ENCODE peak calls at places on chromosome 3, in four cellular contexts. One of them, this sample, is unnamed.

GRCh38 chr3:114214542-114215341 is 22.6 kb downstream of the ZNF80 start:
- DNase-seq in neural progenitor cell: no peak
- DNase-seq in stomach: no peak
- DNase-seq in astrocyte: no peak
- DNase-seq in this sample: no peak

GRCh38 chr3:105255351-105255750 is 111.4 kb upstream of the ALCAM start:
- DNase-seq in astrocyte: peak; percentile 52
- DNase-seq in neural progenitor cell: no peak
- DNase-seq in stomach: no peak
- DNase-seq in this sample: no peak

GRCh38 chr3:9225268-9225667 is 24.2 kb downstream of the SRGAP3 start:
- DNase-seq in neural progenitor cell: no peak
- DNase-seq in stomach: no peak
- DNase-seq in astrocyte: no peak
- DNase-seq in this sample: no peak

GRCh38 chr3:151386063-151386462 is 1.5 kb upstream of the P2RY12 start:
- DNase-seq in stomach: no peak
- DNase-seq in astrocyte: no peak
- DNase-seq in neural progenitor cell: no peak
- DNase-seq in this sample: no peak

GRCh38 chr3:146163584-146163983 is 2.6 kb upstream of the PLOD2 start:
- DNase-seq in astrocyte: peak; percentile 97
- DNase-seq in neural progenitor cell: no peak
- DNase-seq in stomach: no peak
- DNase-seq in this sample: no peak

GRCh38 chr3:159765025-159765859 is 223.4 kb upstream of the IL12A start:
- DNase-seq in neural progenitor cell: peak; percentile 76
- DNase-seq in astrocyte: peak; percentile 99
- DNase-seq in stomach: peak; percentile 41
- DNase-seq in this sample: peak; percentile 97

GRCh38 chr3:32334675-32335074 is 57.0 kb upstream of the CMTM7 start:
- DNase-seq in astrocyte: no peak
- DNase-seq in stomach: no peak
- DNase-seq in neural progenitor cell: no peak
- DNase-seq in this sample: no peak

GRCh38 chr3:48088056-48088748 is 72.0 kb upstream of the MAP4 start:
- DNase-seq in stomach: peak; percentile 28
- DNase-seq in astrocyte: peak; percentile 27
- DNase-seq in neural progenitor cell: peak; percentile 58
- DNase-seq in this sample: no peak

GRCh38 chr3:28576590-28577220 is 228.1 kb upstream of the AZI2 start:
- DNase-seq in neural progenitor cell: peak; percentile 55
- DNase-seq in astrocyte: no peak
- DNase-seq in stomach: no peak
- DNase-seq in this sample: no peak

GRCh38 chr3:107068980-107069379 is 308.3 kb upstream of the CCDC54 start:
- DNase-seq in astrocyte: peak; percentile 85
- DNase-seq in neural progenitor cell: no peak
- DNase-seq in stomach: no peak
- DNase-seq in this sample: no peak

GRCh38 chr3:15535757-15536156 is 14.3 kb upstream of the COLQ start:
- DNase-seq in stomach: no peak
- DNase-seq in astrocyte: no peak
- DNase-seq in neural progenitor cell: no peak
- DNase-seq in this sample: no peak

GRCh38 chr3:189392969-189393368 is 221.2 kb downstream of the TPRG1 start:
- DNase-seq in stomach: peak; percentile 71
- DNase-seq in astrocyte: peak; percentile 48
- DNase-seq in neural progenitor cell: no peak
- DNase-seq in this sample: no peak

GRCh38 chr3:183527421-183527979 is 28.0 kb downstream of the KLHL6 start:
- DNase-seq in stomach: no peak
- DNase-seq in astrocyte: no peak
- DNase-seq in neural progenitor cell: no peak
- DNase-seq in this sample: no peak

GRCh38 chr3:128167973-128168674 is 14.8 kb downstream of the EEFSEC start:
- DNase-seq in astrocyte: no peak
- DNase-seq in neural progenitor cell: peak; percentile 42
- DNase-seq in stomach: no peak
- DNase-seq in this sample: no peak

DNA sequence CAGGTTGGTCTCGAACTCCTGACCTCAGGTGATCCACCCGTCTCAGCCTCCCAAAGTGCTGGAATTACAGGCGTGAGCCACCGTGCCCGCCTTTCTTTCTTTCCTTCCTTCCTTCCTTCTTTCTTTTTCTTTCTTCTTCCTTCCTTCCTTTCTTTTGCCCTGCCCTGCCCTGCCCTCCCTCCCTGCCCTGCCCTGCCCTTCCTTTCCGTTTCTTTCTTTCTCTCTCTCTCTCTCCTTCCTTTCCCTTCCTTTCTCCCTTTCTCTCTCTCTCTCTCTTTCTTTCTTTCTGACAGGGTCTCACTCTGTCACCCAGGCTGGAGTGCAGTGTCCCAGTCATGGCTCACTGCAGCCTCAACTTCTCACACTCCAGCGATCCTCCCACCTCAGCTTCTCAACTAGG is 74.6 kb downstream of the UMPS start:
- DNase-seq in astrocyte: no peak
- DNase-seq in stomach: no peak
- DNase-seq in neural progenitor cell: no peak
- DNase-seq in this sample: no peak
- TF ChIP-seq CTCF in astrocyte: no peak
- TF ChIP-seq CTCF in stomach: no peak
- TF ChIP-seq CTCF in neural progenitor cell: no peak
- TF ChIP-seq CTCF in this sample: no peak

DNA sequence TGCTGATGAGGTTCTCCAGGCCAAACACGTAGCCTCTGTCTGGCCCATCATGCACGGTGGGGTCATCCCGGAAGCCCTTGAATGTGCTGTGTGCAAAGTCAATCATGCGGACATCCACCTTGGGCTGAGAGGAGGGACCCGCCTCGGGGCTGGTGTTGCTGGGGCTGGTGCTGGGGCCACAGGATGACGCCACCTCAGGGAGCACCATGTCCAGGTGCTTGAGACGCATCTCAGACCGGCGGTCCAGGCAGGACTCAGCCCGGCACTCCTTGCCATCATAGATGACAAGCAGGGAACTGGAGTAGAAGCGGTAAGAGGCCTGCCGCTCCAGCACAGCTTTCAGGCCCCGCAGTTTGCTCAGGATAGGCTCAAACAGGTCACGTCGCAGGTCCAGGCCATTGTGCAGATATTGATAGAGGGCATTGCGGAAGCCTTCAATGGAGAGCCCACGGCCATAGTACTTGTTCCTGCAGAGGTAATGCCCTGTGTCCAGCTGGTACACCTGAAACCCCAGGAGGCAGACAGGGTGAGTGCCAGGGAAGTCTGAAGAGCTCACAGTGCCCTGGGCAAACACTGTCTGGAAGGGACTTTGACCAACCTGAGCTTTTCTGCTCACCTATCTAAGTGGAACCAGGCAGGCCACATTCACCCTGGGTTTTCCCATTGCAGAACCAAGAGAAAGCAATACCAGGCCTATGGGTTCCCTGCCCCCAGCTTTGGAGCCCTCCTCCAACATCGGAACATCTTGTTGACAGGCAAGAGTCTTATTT is 3.6 kb upstream of the GMPPB start:
- DNase-seq in astrocyte: no peak
- DNase-seq in neural progenitor cell: no peak
- DNase-seq in stomach: no peak
- DNase-seq in this sample: peak; percentile 55
- H3K36me3 ChIP-seq in astrocyte: peaks cover 19% of the 10 kb centered on the region
- H3K36me3 ChIP-seq in neural progenitor cell: no peaks in the 10 kb centered on the region
- H3K36me3 ChIP-seq in stomach: peaks cover 22% of the 10 kb centered on the region
- H3K36me3 ChIP-seq in this sample: peaks cover 59% of the 10 kb centered on the region

GRCh38 chr3:70308760-70309159 is 3.7 kb downstream of the MDFIC2 start:
- DNase-seq in astrocyte: peak; percentile 1
- DNase-seq in stomach: no peak
- DNase-seq in neural progenitor cell: peak; percentile 48
- DNase-seq in this sample: no peak
- TF ChIP-seq CTCF in astrocyte: no peak
- TF ChIP-seq CTCF in stomach: no peak
- TF ChIP-seq CTCF in neural progenitor cell: peak; percentile 54
- TF ChIP-seq CTCF in this sample: no peak

GRCh38 chr3:196360586-196360985 is 22.4 kb upstream of the TM4SF19 start:
- DNase-seq in neural progenitor cell: no peak
- DNase-seq in stomach: no peak
- DNase-seq in astrocyte: no peak
- DNase-seq in this sample: no peak
- H3K36me3 ChIP-seq in neural progenitor cell: peaks cover 24% of the 10 kb centered on the region
- H3K36me3 ChIP-seq in stomach: peaks cover 41% of the 10 kb centered on the region
- H3K36me3 ChIP-seq in astrocyte: peaks cover 37% of the 10 kb centered on the region
- H3K36me3 ChIP-seq in this sample: peaks cover 66% of the 10 kb centered on the region

GRCh38 chr3:39181408-39182335 is 10.7 kb downstream of the XIRP1 start:
- DNase-seq in stomach: no peak
- DNase-seq in neural progenitor cell: no peak
- DNase-seq in astrocyte: no peak
- DNase-seq in this sample: no peak

GRCh38 chr3:39180183-39180545 is 12.2 kb downstream of the XIRP1 start:
- DNase-seq in stomach: no peak
- DNase-seq in neural progenitor cell: no peak
- DNase-seq in astrocyte: no peak
- DNase-seq in this sample: no peak

GRCh38 chr3:39183231-39184080 is 8.9 kb downstream of the XIRP1 start:
- DNase-seq in stomach: no peak
- DNase-seq in neural progenitor cell: no peak
- DNase-seq in astrocyte: no peak
- DNase-seq in this sample: no peak

GRCh38 chr3:39178553-39178952 is 13.8 kb downstream of the XIRP1 start:
- DNase-seq in astrocyte: peak; percentile 37
- DNase-seq in neural progenitor cell: no peak
- DNase-seq in stomach: no peak
- DNase-seq in this sample: no peak

DNA sequence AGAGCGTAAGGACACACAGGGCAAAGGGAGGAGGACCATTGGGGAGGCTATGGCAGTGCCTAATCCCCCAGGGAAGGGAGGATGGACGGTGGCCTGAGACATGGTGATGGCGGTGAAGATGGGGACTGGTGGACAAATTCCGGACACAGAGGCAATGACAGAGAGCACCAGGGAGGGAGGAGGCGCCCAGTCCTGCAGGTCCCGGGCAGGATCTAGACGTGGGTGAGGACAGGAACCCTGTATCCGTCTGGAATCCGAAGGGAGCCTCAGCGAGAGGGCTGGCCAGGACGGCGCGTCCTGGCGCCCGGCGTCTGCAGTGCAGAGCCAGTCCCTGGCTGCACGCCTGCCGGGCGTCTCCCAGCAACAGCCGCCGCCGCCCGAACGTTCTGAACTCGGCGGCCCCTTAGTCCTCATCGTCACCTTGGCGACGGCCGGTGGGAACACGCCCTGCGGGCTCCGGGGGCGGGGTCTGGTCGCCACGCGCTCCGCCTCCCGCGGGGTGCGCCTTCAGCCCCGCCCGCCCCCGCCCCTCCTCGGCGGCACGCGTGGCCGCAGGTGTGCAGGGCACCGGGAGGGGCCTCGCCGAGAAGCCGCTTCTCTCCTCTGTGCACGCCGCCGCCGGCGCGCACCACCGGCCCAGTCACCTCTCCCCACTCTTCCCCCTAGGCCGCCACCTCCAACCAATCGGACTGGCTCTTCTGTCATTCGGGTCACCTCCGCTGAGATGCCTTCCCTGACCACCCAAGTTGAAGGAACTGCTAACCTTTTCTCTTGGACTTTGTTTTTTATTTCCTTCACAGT is 11.6 kb downstream of the XIRP1 start:
- DNase-seq in stomach: peak; percentile 97
- DNase-seq in astrocyte: peak; percentile 57
- DNase-seq in neural progenitor cell: peak; percentile 97
- DNase-seq in this sample: peak; percentile 96
- TF ChIP-seq CTCF in stomach: no peak
- TF ChIP-seq CTCF in astrocyte: no peak
- TF ChIP-seq CTCF in neural progenitor cell: no peak
- TF ChIP-seq CTCF in this sample: no peak

GRCh38 chr3:11560746-11561145 is 83.0 kb downstream of the VGLL4 start:
- DNase-seq in astrocyte: peak; percentile 50
- DNase-seq in neural progenitor cell: no peak
- DNase-seq in stomach: no peak
- DNase-seq in this sample: peak; percentile 54
- H3K36me3 ChIP-seq in astrocyte: peaks cover 22% of the 10 kb centered on the region
- H3K36me3 ChIP-seq in neural progenitor cell: no peaks in the 10 kb centered on the region
- H3K36me3 ChIP-seq in stomach: peaks cover 34% of the 10 kb centered on the region
- H3K36me3 ChIP-seq in this sample: peaks cover 10% of the 10 kb centered on the region

DNA sequence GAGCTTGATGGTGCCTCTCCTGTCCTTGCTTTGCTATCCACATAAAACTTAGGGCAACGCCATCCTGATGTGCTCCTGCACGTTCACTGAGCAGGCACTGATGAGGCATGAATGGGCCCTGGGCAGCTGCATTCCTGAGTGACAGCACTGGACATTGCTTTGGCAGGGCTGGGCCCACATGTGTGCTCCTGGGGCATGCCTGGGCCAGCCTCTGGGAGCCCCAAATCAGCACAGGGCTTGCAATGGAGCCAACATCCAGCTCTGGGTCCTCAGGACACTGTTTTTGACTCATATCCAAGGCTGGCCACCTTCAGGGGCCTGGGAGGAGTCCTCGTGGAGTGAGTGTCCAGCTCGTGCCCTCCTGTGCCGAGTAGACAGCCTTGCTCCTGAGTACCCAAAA is 5.9 kb upstream of the TKT start:
- DNase-seq in astrocyte: no peak
- DNase-seq in stomach: no peak
- DNase-seq in neural progenitor cell: no peak
- DNase-seq in this sample: no peak
- TF ChIP-seq CTCF in astrocyte: no peak
- TF ChIP-seq CTCF in stomach: no peak
- TF ChIP-seq CTCF in neural progenitor cell: no peak
- TF ChIP-seq CTCF in this sample: no peak

DNA sequence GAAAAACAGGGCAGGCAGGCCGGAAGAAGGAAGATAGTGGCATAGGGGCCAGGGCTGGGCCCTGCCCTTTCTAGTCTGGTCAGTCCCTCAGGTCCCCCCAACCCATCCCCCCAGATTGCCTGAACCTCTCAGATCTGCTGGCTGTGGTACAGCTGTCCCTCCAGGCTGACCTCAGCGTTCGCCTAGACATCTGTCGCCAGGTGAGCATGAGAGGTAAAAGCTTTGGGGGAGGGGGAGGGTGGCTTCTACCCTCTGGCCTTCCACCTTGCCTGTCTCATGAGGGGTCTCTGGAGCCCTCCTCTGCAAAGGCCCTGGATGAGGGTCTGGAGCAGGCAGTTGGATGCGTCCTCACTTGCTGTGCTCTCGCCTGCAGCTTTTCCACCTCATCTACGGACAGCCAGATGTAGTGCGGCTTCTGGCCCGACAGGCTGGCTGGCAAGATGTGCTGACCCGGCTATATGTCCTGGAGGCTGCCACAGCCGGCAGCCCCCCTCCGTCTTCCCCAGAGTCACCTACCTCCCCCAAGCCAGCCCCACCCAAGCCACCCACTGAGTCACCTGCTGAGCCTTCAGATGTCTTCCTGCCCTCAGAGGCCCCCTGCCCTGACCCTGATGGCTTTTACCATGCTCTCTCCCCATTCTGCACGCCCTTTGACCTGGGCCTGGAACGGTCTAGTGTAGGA is 20.2 kb downstream of the NBEAL2 start:
- DNase-seq in neural progenitor cell: no peak
- DNase-seq in astrocyte: no peak
- DNase-seq in stomach: no peak
- DNase-seq in this sample: no peak
- H3K36me3 ChIP-seq in neural progenitor cell: no peaks in the 10 kb centered on the region
- H3K36me3 ChIP-seq in astrocyte: no peaks in the 10 kb centered on the region
- H3K36me3 ChIP-seq in stomach: peaks cover 70% of the 10 kb centered on the region
- H3K36me3 ChIP-seq in this sample: peaks cover 98% of the 10 kb centered on the region